ENCODE peak calls at places on chromosome 6, in six cellular contexts. G is NB4, W is WTC11, U is T1000, I is left colon, D is astrocyte of the cerebellum. J is an unnamed sample.

GRCh38 chr6:14711056-14711703 is 534.7 kb upstream of the JARID2 start:
- DNase-seq in W (peak; percentile 63), U (peak; percentile 34), D (no peak), I (peak; percentile 42), G (peak; percentile 96), J (peak; percentile 89)

GRCh38 chr6:72553531-72554202 is 68.2 kb upstream of the KCNQ5 start:
- DNase-seq in D (peak; percentile 43), G (peak; percentile 4), W (no peak), U (no peak), I (no peak), J (no peak)

GRCh38 chr6:51910846-51911245 is 176.6 kb downstream of the PKHD1 start:
- DNase-seq in W (no peak), G (no peak), D (no peak), U (no peak), I (no peak), J (no peak)

GRCh38 chr6:136927313-136927712 is 5.2 kb downstream of the SLC35D3 start:
- DNase-seq in I (no peak), U (no peak), G (peak; percentile 59), W (peak; percentile 49), D (no peak), J (no peak)

GRCh38 chr6:107547061-107547840 is 57.3 kb downstream of the SOBP start:
- DNase-seq in D (no peak), W (no peak), U (no peak), I (no peak), G (no peak), J (no peak)

GRCh38 chr6:159758031-159759001 is 3.5 kb upstream of the ACAT2 start:
- DNase-seq in G (no peak), U (no peak), I (no peak), D (peak; percentile 6), W (no peak), J (no peak)

GRCh38 chr6:41689171-41690008 is 46.0 kb downstream of the TFEB start:
- DNase-seq in G (peak; percentile 29), D (no peak), W (peak; percentile 4), U (no peak), I (no peak), J (peak; percentile 9)

GRCh38 chr6:111865049-111865585 is 8.1 kb downstream of the FYN start:
- DNase-seq in U (no peak), G (no peak), W (no peak), I (no peak), D (no peak), J (no peak)

GRCh38 chr6:170516783-170517616 is 36.1 kb downstream of the PSMB1 start:
- DNase-seq in U (peak; percentile 45), W (peak; percentile 44), G (peak; percentile 86), I (peak; percentile 37), D (peak; percentile 52), J (peak; percentile 64)

GRCh38 chr6:136362421-136363090 is 72.9 kb upstream of the BCLAF1 start:
- DNase-seq in U (no peak), D (no peak), G (no peak), W (no peak), I (no peak), J (no peak)

GRCh38 chr6:105087571-105088211 is 92.1 kb downstream of the POPDC3 start:
- DNase-seq in D (peak; percentile 55), I (peak; percentile 22), W (no peak), U (no peak), G (peak; percentile 71), J (peak; percentile 35)

GRCh38 chr6:166365221-166365620 is 17.5 kb downstream of the MPC1 start:
- DNase-seq in U (no peak), W (no peak), G (no peak), I (no peak), D (peak; percentile 67), J (peak; percentile 54)

GRCh38 chr6:21856844-21857243 is 263.3 kb downstream of the SOX4 start:
- DNase-seq in I (no peak), W (no peak), G (peak; percentile 52), D (no peak), U (no peak), J (peak; percentile 60)

GRCh38 chr6:79763301-79763700 is 132.2 kb downstream of the SH3BGRL2 start:
- DNase-seq in W (no peak), D (no peak), G (no peak), I (no peak), U (no peak), J (no peak)

GRCh38 chr6:139425780-139426179 is 51.3 kb upstream of the CITED2 start:
- DNase-seq in G (no peak), U (no peak), W (no peak), D (no peak), I (no peak), J (no peak)

GRCh38 chr6:102402635-102403329 is 1009.3 kb downstream of the GRIK2 start:
- DNase-seq in I (no peak), W (no peak), U (no peak), D (no peak), G (no peak), J (no peak)

J was measured in MV-4-11.